ENCODE peak calls at places on chromosome 4, in four cellular contexts. Q is activated CD8-positive, alpha-beta T cell treated with anti-CD3 and anti-CD28 coated beads for 36 hours; D is AG09319; K is neural crest cell. H is an unnamed sample.
A peak's percentile ranks its signal among the peaks of the same experiment; 100 is the strongest.

GRCh38 chr4:72706633-72707032 is 137.6 kb upstream of the ADAMTS3 start:
- DNase-seq in K (no peak), D (no peak), Q (no peak), H (no peak)

GRCh38 chr4:73701116-73701515 is 39.3 kb upstream of the CXCL8 start:
- DNase-seq in K (no peak), Q (no peak), D (no peak), H (no peak)

GRCh38 chr4:126954537-126955291 is 678.0 kb upstream of the INTU start:
- DNase-seq in D (no peak), K (no peak), Q (no peak), H (no peak)

GRCh38 chr4:103076777-103077347 is 301 bp upstream of the SLC9B2 start:
- DNase-seq in D (no peak), K (no peak), Q (peak; percentile 35), H (no peak)

GRCh38 chr4:35315419-35315818 is 928.9 kb downstream of the ARAP2 start:
- DNase-seq in D (no peak), Q (no peak), K (no peak), H (no peak)

GRCh38 chr4:4461850-4462249 is 74.9 kb downstream of the NSG1 start:
- DNase-seq in K (no peak), D (no peak), Q (peak; percentile 67), H (no peak)

GRCh38 chr4:22780797-22781196 is 88.1 kb downstream of the GBA3 start:
- DNase-seq in Q (no peak), D (no peak), K (no peak), H (no peak)

GRCh38 chr4:7697821-7698220 is 241.8 kb downstream of the AFAP1 start:
- DNase-seq in K (no peak), Q (no peak), D (no peak), H (no peak)

DNA sequence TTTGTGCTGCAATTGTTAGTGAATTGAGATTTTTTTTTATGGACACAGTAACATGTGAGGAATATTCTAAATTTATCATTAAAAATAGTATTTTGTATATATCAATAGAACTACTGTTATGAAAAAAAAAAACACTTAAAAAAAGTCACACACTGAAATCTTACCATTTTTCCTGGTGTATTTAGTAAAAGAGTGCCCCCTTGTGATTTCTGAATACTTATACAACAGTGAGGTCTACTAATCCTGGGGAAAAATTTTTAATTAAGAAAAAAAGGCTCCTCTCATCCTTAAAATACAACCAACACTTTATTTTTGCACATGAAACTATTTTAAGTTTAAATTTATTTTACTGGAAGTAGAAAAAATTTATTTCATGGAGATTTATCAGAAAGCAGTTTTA is 56.4 kb upstream of the SPOCK3 start:
- DNase-seq in Q (no peak), D (no peak), K (no peak), H (no peak)
- TF ChIP-seq CTCF in Q (no peak), D (no peak), K (peak; percentile 70), H (peak; percentile 48)

GRCh38 chr4:139301821-139302611 is at the start of gene NDUFC1:
- DNase-seq in K (peak; percentile 42), D (no peak), Q (peak; percentile 76), H (peak; percentile 63)
- TF ChIP-seq CTCF in K (peak; percentile 48), D (no peak), Q (peak; percentile 33), H (peak; percentile 19)

GRCh38 chr4:109803924-109804571 is 2.2 kb upstream of the CFI start:
- DNase-seq in D (no peak), K (no peak), Q (peak; percentile 34), H (no peak)
- TF ChIP-seq CTCF in D (peak; percentile 43), K (peak; percentile 52), Q (peak; percentile 27), H (peak; percentile 23)

DNA sequence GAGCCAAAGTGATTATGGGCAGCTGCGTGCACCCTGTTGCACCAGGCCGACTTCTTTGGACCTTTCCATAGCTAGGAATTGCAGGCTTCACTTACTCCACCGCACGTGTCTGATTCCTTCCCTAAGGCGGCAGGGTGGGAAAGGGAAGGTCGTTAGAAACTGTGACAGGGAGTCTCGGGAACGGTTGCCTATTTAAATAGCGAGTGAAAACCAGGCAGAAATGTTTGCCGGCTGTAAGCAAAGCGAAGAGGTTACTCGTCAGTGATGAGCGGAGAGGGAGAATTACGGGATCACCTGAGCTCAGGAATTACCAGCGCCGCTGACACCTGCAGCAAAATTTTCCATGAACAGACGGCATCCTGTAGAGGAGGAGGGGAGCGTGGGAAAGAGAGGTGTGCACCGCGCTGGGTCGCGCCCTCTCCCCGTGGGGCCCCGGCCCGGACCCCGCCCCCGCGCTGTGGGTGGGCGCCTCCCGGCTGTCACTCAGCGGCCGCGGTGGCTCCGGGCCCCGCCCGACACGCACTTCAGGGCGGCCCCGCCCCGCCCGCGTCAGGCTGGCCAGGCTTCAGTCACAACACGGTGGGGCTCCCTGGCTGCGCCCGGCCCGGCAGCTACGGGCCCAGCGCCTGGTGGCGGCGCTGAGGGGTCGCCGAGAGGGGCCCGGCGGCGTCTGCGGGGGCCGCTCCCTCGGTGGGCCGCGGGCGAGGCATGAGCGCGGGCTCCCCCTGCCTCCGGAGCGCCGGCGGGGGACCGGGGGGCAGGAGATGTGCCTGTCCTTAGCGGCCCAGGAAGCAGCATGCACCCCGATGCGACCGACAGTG is at the start of gene SNX25:
- DNase-seq in Q (peak; percentile 91), D (no peak), K (peak; percentile 69), H (peak; percentile 93)
- TF ChIP-seq CTCF in Q (no peak), D (no peak), K (peak; percentile 16), H (no peak)

GRCh38 chr4:149549911-149550310 is 265.7 kb downstream of the IQCM start:
- DNase-seq in Q (no peak), K (no peak), D (no peak), H (peak; percentile 2)
- TF ChIP-seq CTCF in Q (no peak), K (no peak), D (no peak), H (no peak)

DNA sequence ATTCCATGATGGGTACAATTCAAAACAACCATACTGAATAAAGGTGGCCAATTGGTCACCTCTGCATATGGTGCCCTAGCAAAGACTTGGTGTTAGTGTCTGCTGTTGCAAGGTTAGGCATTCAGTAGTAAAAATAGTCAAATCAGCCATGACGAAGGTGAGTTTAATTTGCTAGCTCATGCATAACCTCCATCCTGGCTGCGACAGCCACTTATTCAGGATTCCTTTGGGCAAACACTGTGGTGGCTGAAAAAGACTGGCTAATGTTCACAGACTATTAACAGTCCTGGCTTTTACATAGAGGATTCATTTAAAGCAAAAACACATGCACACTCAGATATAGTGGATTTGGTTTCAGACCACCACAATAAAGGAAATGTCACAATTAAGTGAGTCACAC is 34.8 kb upstream of the MAP9 start:
- DNase-seq in K (no peak), D (no peak), Q (no peak), H (no peak)
- TF ChIP-seq CTCF in K (no peak), D (no peak), Q (no peak), H (no peak)

DNA sequence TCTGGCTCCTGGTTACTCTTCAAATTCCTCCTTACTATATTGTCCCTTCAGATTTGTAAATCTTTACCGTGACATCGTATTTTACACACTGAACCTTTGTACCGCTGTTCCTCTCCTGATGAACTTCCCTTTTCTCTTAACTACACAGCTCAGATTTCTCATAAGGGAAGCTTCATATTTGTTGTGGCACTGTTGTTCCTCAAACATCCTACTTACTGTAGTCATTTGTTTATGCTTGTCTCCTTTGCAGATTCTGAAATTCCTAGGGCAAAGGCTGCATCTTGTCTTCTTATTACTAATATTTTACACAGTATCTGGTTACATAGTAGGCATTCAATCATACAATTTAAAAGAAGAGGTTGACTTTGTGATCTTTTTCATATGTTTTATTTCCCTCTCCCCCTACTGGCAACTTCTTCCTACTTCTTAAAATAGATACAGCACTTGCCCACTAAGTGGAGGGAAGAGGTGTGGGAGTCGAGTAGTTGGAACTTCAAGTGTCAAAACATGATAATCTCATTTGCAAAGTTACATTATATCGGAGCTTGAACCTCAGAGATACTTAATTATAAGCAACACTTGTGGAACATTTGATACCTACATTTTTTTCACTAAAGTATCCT is 50.0 kb downstream of the TET2 start:
- DNase-seq in D (no peak), Q (no peak), K (no peak), H (no peak)
- TF ChIP-seq CTCF in D (peak; percentile 3), Q (no peak), K (peak; percentile 42), H (no peak)

DNA sequence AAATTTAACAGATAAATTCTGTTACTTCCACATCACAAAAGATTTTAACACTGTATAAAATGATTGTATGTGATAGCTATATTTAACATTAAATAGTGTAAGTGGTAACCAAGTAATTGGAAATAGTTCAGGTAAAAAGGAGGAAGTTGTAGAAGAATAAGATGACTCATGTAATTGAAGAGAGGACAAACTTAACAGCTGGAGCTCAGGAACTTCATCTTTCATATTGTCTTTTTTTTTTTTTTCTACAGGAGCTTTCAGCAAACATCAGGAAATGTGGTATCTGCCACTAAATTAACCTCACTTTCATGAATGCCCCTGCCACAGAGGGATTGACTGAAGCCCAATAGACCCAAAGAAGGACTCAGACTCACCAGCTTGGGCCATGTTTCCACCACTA is 188.4 kb upstream of the VEGFC start:
- DNase-seq in D (no peak), Q (no peak), K (no peak), H (no peak)
- TF ChIP-seq CTCF in D (no peak), Q (no peak), K (no peak), H (no peak)

DNA sequence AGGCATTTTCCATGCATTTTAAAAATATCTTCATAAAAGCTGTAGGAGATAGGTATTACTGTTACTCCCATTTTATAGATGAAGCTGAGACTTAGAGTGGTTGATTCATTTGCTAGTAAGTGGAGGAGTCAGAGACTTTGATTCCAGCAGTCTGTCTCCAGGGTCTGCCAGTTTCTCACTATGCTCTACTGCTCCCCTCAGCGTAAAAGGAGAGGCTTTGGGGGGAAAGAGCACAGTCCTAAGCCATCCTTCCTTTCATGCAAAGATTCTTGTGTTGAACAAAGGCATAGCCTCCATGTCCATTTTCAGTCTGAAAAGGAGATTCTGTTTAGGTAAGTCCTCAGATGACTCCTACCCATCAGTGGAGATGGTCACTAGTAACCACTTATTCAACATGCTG is 117.7 kb upstream of the TMEM150C start:
- DNase-seq in D (no peak), Q (no peak), K (no peak), H (no peak)
- TF ChIP-seq CTCF in D (no peak), Q (no peak), K (no peak), H (no peak)

H was measured in nephron progenitor cell.